ENCODE peak calls at places on chromosomes 2 and 18, in seven cellular contexts. Z, I, Y, V, G, D and M are unnamed samples.

GRCh38 chr2:10135296-10136089 is 13.0 kb downstream of the RRM2 start:
- DNase-seq in Y (no peak), Z (no peak), V (no peak), D (no peak), I (no peak), G (no peak), M (no peak)

GRCh38 chr2:213101686-213102460 is 49.5 kb downstream of the IKZF2 start:
- DNase-seq in D (no peak), Y (no peak), Z (no peak), V (no peak), I (no peak), G (no peak), M (no peak)

GRCh38 chr2:128308284-128308731 is 10.4 kb downstream of the HS6ST1 start:
- DNase-seq in G (no peak), I (no peak), Y (no peak), Z (peak), D (no peak), V (no peak), M (peak)

GRCh38 chr18:80196528-80197320 is 50.6 kb downstream of the PARD6G start:
- DNase-seq in Y (no peak), I (no peak), Z (no peak), G (no peak), V (peak), D (no peak), M (no peak)

GRCh38 chr2:43426305-43427031 is 169.4 kb downstream of the THADA start:
- DNase-seq in Y (no peak), Z (no peak), D (peak), I (peak), G (peak), V (no peak), M (no peak)

GRCh38 chr18:46466236-46467160 is 190.5 kb downstream of the LOXHD1 start:
- DNase-seq in Y (no peak), I (no peak), D (no peak), V (peak), G (no peak), Z (no peak), M (no peak)

GRCh38 chr2:234203135-234203984 is 152.9 kb downstream of the SPP2 start:
- DNase-seq in G (no peak), Y (no peak), I (no peak), D (no peak), Z (no peak), V (no peak), M (no peak)

GRCh38 chr2:18428516-18428915 is 131.9 kb downstream of the RDH14 start:
- DNase-seq in G (no peak), V (no peak), Y (no peak), Z (no peak), D (no peak), I (no peak), M (no peak)

GRCh38 chr2:85791704-85792565 is 38.1 kb downstream of the ATOH8 start:
- DNase-seq in Y (peak), G (no peak), D (no peak), Z (no peak), V (no peak), I (no peak), M (no peak)

GRCh38 chr2:197515277-197515797 is 529 bp upstream of the MOB4 start:
- DNase-seq in G (no peak), Y (no peak), D (no peak), Z (no peak), I (no peak), V (peak), M (peak)

GRCh38 chr2:127254386-127254981 is 34.4 kb upstream of the CYP27C1 start:
- DNase-seq in Y (no peak), G (no peak), D (no peak), V (no peak), I (no peak), Z (no peak), M (no peak)

GRCh38 chr2:36380624-36381481 is 25.3 kb downstream of the CRIM1 start:
- DNase-seq in V (peak), Z (no peak), I (no peak), D (no peak), Y (peak), G (no peak), M (peak)

GRCh38 chr2:43041167-43041566 is 185.2 kb downstream of the ZFP36L2 start:
- DNase-seq in Y (no peak), I (no peak), D (no peak), V (no peak), G (no peak), Z (no peak), M (no peak)

GRCh38 chr2:28423856-28424605 is 31.4 kb downstream of the FOSL2 start:
- DNase-seq in I (no peak), V (no peak), Y (no peak), G (no peak), D (peak), Z (no peak), M (no peak)

GRCh38 chr2:238929242-238930081 is 81.6 kb downstream of the TWIST2 start:
- DNase-seq in G (no peak), V (no peak), Z (peak), Y (peak), D (no peak), I (no peak), M (no peak)

GRCh38 chr2:54891901-54892300 is 158.3 kb downstream of the RTN4 start:
- DNase-seq in Y (no peak), V (no peak), I (no peak), Z (no peak), G (no peak), D (no peak), M (no peak)

GRCh38 chr2:41736586-41736985 is 311.2 kb upstream of the PKDCC start:
- DNase-seq in V (no peak), D (no peak), Y (no peak), G (no peak), I (no peak), Z (no peak), M (no peak)

GRCh38 chr2:11658208-11658607 is 11.8 kb downstream of the NTSR2 start:
- DNase-seq in V (no peak), G (no peak), D (no peak), Z (no peak), Y (no peak), I (no peak), M (no peak)

GRCh38 chr2:96921561-96922303 is 51.9 kb upstream of the SEMA4C start:
- DNase-seq in V (no peak), Y (no peak), D (no peak), I (no peak), G (no peak), Z (no peak), M (no peak)

GRCh38 chr18:28189400-28190239 is 12.7 kb upstream of the CDH2 start:
- DNase-seq in G (no peak), Y (no peak), D (no peak), Z (peak), I (no peak), V (no peak), M (peak)

GRCh38 chr18:6997802-6998201 is 119.8 kb downstream of the LAMA1 start:
- DNase-seq in Z (no peak), D (no peak), V (no peak), G (no peak), Y (no peak), I (no peak), M (no peak)

GRCh38 chr2:40668435-40668834 is 216.5 kb upstream of the SLC8A1 start:
- DNase-seq in Z (no peak), V (no peak), I (no peak), D (no peak), G (no peak), Y (no peak), M (peak)

GRCh38 chr2:5690718-5691658 is 1.2 kb upstream of the SOX11 start:
- DNase-seq in I (no peak), D (no peak), Z (no peak), Y (no peak), V (peak), G (no peak), M (peak)

GRCh38 chr2:240397924-240398611 is 37.4 kb upstream of the GPC1 start:
- DNase-seq in G (no peak), I (no peak), Z (peak), V (no peak), Y (no peak), D (no peak), M (peak)

GRCh38 chr2:69780907-69781306 is 39.0 kb downstream of the ANXA4 start:
- DNase-seq in Z (no peak), Y (no peak), I (no peak), V (no peak), G (no peak), D (no peak), M (no peak)

GRCh38 chr18:23337599-23338444 is 115.3 kb upstream of the RIOK3 start:
- DNase-seq in Z (no peak), G (no peak), I (no peak), Y (no peak), V (no peak), D (no peak), M (no peak)

GRCh38 chr2:144988591-144988990 is 468.7 kb upstream of the ZEB2 start:
- DNase-seq in I (no peak), D (no peak), Z (no peak), Y (no peak), G (no peak), V (no peak), M (no peak)

GRCh38 chr2:89763254-89763580 is 1071.7 kb downstream of the RPIA start:
- DNase-seq in Z (no peak), Y (no peak), I (no peak), D (no peak), G (no peak), V (no peak), M (no peak)

GRCh38 chr2:11430729-11431128 is 35.2 kb downstream of the E2F6 start:
- DNase-seq in V (no peak), G (no peak), I (no peak), Y (no peak), Z (no peak), D (no peak), M (no peak)

GRCh38 chr2:130890941-130891669 is 54.4 kb downstream of the ARHGEF4 start:
- DNase-seq in I (no peak), V (no peak), G (no peak), Z (no peak), Y (no peak), D (no peak), M (no peak)

GRCh38 chr2:18599509-18600254 is 10.3 kb upstream of the NT5C1B start:
- DNase-seq in I (no peak), D (no peak), G (no peak), Y (no peak), Z (no peak), V (no peak), M (no peak)

GRCh38 chr18:8800041-8800441 is 94.7 kb downstream of the MTCL1 start:
- DNase-seq in I (no peak), V (no peak), Y (peak), Z (no peak), G (no peak), D (no peak), M (no peak)

GRCh38 chr2:37912056-37912455 is 13.0 kb upstream of the RMDN2 start:
- DNase-seq in V (no peak), Y (no peak), Z (no peak), I (no peak), D (no peak), G (no peak), M (no peak)